ENCODE peak calls at places on chromosomes 1 and 21, in nine cellular contexts. T is Calu3; O is cardiac muscle cell; I is astrocyte of the spinal cord; R is CD8-positive, alpha-beta T cell; Q is nephron progenitor cell; Y is heart left ventricle; W is CD4-positive, alpha-beta T cell; X is choroid plexus epithelial cell. H is an unnamed sample.

GRCh38 chr1:75731881-75732280 is 7.4 kb downstream of the ACADM start:
- DNase-seq in T (no peak), Q (no peak), W (no peak), I (no peak), R (no peak), X (no peak), O (no peak), Y (no peak), H (no peak)

GRCh38 chr1:1066403-1067283 is 7.5 kb downstream of the RNF223 start:
- DNase-seq in O (no peak), T (no peak), R (peak), I (no peak), Q (no peak), W (no peak), X (no peak), Y (no peak), H (no peak)

GRCh38 chr1:231701306-231701705 is 74.7 kb downstream of the DISC1 start:
- DNase-seq in X (peak), R (no peak), Q (no peak), O (no peak), I (peak), Y (no peak), W (no peak), T (no peak), H (no peak)

GRCh38 chr1:151990856-151991198 is 2.8 kb downstream of the S100A10 start:
- DNase-seq in W (no peak), R (no peak), I (peak), Y (peak), T (peak), O (peak), Q (no peak), X (peak), H (no peak)

GRCh38 chr1:106952766-106953165 is 103.7 kb upstream of the PRMT6 start:
- DNase-seq in T (no peak), X (no peak), R (no peak), I (no peak), W (no peak), Y (no peak), O (no peak), Q (no peak), H (no peak)

GRCh38 chr1:32870615-32871363 is at the start of gene FNDC5:
- DNase-seq in Y (no peak), W (no peak), T (peak), R (no peak), I (no peak), X (no peak), O (peak), Q (peak), H (peak)

GRCh38 chr1:154441241-154441888 is 36.2 kb downstream of the IL6R start:
- DNase-seq in R (no peak), Y (no peak), I (no peak), W (no peak), T (no peak), Q (no peak), O (no peak), X (no peak), H (no peak)

GRCh38 chr1:6273380-6273891 is 12.5 kb upstream of the GPR153 start:
- DNase-seq in I (peak), Y (no peak), R (no peak), W (no peak), X (peak), T (peak), O (peak), Q (no peak), H (no peak)

GRCh38 chr1:32255072-32256071 is 4.3 kb downstream of the LCK start:
- DNase-seq in Y (no peak), I (no peak), O (no peak), Q (no peak), T (no peak), R (peak), W (no peak), X (no peak), H (no peak)

GRCh38 chr1:235004840-235005391 is 123.7 kb downstream of the TOMM20 start:
- DNase-seq in I (no peak), T (no peak), X (no peak), O (no peak), W (no peak), Q (no peak), R (no peak), Y (no peak), H (no peak)

GRCh38 chr1:3773572-3774502 is 1.3 kb downstream of the SMIM1 start:
- DNase-seq in W (no peak), I (no peak), R (no peak), O (no peak), X (no peak), T (no peak), Y (no peak), Q (no peak), H (no peak)

GRCh38 chr1:73611681-73612080 is 586.3 kb downstream of the LRRIQ3 start:
- DNase-seq in I (peak), Y (no peak), X (no peak), Q (no peak), O (no peak), T (no peak), W (no peak), R (no peak), H (no peak)

GRCh38 chr1:176529395-176529794 is 66.4 kb downstream of the PAPPA2 start:
- DNase-seq in Y (no peak), O (no peak), X (no peak), T (no peak), Q (no peak), R (no peak), I (no peak), W (no peak), H (no peak)

GRCh38 chr1:102897537-102897936 is 210.8 kb downstream of the COL11A1 start:
- DNase-seq in Y (no peak), W (no peak), R (no peak), Q (no peak), O (peak), X (peak), I (peak), T (no peak), H (no peak)

GRCh38 chr1:113109908-113110554 is 37.0 kb downstream of the LRIG2 start:
- DNase-seq in X (peak), Y (peak), I (peak), T (no peak), W (no peak), Q (no peak), O (peak), R (no peak), H (no peak)

GRCh38 chr21:25638634-25639166 is 358 bp upstream of the JAM2 start:
- DNase-seq in T (no peak), O (peak), Q (no peak), R (no peak), I (peak), Y (no peak), W (no peak), X (peak), H (peak)

GRCh38 chr1:225470691-225471452 is 43.0 kb upstream of the LBR start:
- DNase-seq in O (no peak), X (no peak), W (no peak), I (no peak), Q (no peak), T (no peak), Y (peak), R (no peak), H (no peak)

GRCh38 chr1:187003353-187003752 is 174.6 kb downstream of the PLA2G4A start:
- DNase-seq in Y (no peak), O (no peak), X (no peak), I (no peak), W (no peak), R (no peak), Q (no peak), T (no peak), H (no peak)

GRCh38 chr1:169809370-169810095 is 14.8 kb upstream of the METTL18 start:
- DNase-seq in R (peak), I (peak), Y (no peak), X (peak), W (no peak), Q (peak), O (peak), T (peak), H (peak)

GRCh38 chr21:44375281-44375651 is 21.8 kb downstream of the TRPM2 start:
- DNase-seq in W (no peak), R (peak), Q (no peak), T (no peak), X (no peak), Y (no peak), O (no peak), I (no peak), H (no peak)

GRCh38 chr1:11150326-11150725 is 38.8 kb upstream of the ANGPTL7 start:
- DNase-seq in O (peak), R (no peak), T (no peak), X (no peak), Y (no peak), W (no peak), Q (no peak), I (no peak), H (no peak)

GRCh38 chr1:27664291-27664690 is 7.7 kb downstream of the IFI6 start:
- DNase-seq in X (no peak), R (no peak), Y (no peak), O (no peak), I (no peak), T (no peak), Q (no peak), W (no peak), H (no peak)

GRCh38 chr1:58968360-58968952 is 184.6 kb upstream of the JUN start:
- DNase-seq in R (no peak), I (peak), Q (no peak), T (no peak), Y (peak), O (peak), X (peak), W (no peak), H (peak)

GRCh38 chr21:15212214-15212613 is 147.4 kb upstream of the NRIP1 start:
- DNase-seq in Y (no peak), O (no peak), X (no peak), W (no peak), T (no peak), I (no peak), Q (no peak), R (no peak), H (no peak)

GRCh38 chr1:34742667-34743270 is 12.1 kb upstream of the GJB5 start:
- DNase-seq in W (peak), I (peak), Q (peak), T (peak), R (peak), X (peak), O (peak), Y (peak), H (peak)

GRCh38 chr1:34739613-34740012 is 15.2 kb upstream of the GJB5 start:
- DNase-seq in T (no peak), O (no peak), Q (no peak), W (no peak), X (no peak), Y (no peak), I (no peak), R (no peak), H (no peak)

GRCh38 chr1:34736711-34737110 is 18.1 kb upstream of the GJB5 start:
- DNase-seq in R (no peak), W (no peak), Y (no peak), O (no peak), I (no peak), X (no peak), Q (no peak), T (no peak), H (no peak)

GRCh38 chr1:34743775-34744174 is 11.1 kb upstream of the GJB5 start:
- DNase-seq in T (no peak), O (no peak), R (no peak), Q (no peak), Y (no peak), I (no peak), W (no peak), X (no peak), H (no peak)

DNA sequence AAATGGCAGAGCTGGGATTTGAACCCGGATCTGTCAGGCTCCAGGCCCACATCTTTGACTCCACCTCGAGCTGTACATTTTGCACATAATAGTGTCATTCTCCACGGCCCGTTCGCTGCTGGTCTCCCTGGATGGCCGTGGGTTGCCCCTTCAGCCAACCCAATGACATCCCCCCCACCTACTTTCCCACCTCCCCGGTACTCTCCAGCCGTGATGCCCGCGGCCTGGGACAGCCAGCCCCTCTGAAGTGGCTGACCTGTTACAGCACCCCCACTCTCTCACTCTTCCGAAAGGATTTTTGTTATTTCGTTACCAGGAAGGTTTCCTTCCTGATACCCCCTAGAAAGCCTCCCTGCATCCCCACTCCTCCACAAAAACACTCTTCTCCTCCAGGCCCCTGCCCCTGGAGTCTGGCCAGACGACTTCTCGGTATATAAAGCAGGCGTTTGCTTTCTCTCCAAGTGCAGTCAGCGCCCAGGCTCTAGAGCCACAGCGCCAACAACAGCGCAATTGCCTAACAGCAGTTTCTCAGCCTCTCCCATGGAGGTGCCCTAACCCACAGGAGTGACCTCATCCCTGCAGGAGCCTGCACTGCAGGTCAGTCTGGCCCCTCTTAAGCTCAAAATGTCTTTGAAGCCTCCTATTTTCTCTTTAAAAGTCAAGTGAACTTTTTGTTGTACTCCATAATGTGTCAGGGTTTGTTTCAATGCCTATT is 14.5 kb upstream of the GJB5 start:
- DNase-seq in I (peak), X (peak), T (no peak), Y (no peak), Q (peak), R (no peak), O (peak), W (no peak), H (no peak)
- TF ChIP-seq CTCF in I (no peak), X (no peak), T (no peak), Y (no peak), Q (no peak), R (no peak), O (no peak), W (no peak), H (no peak)

GRCh38 chr1:213884402-213884801 is 103.4 kb upstream of the PROX1 start:
- DNase-seq in T (no peak), W (no peak), X (no peak), Q (no peak), O (no peak), Y (no peak), R (no peak), I (no peak), H (no peak)
- TF ChIP-seq CTCF in T (no peak), W (no peak), X (no peak), Q (no peak), O (no peak), Y (no peak), R (no peak), I (no peak), H (no peak)

DNA sequence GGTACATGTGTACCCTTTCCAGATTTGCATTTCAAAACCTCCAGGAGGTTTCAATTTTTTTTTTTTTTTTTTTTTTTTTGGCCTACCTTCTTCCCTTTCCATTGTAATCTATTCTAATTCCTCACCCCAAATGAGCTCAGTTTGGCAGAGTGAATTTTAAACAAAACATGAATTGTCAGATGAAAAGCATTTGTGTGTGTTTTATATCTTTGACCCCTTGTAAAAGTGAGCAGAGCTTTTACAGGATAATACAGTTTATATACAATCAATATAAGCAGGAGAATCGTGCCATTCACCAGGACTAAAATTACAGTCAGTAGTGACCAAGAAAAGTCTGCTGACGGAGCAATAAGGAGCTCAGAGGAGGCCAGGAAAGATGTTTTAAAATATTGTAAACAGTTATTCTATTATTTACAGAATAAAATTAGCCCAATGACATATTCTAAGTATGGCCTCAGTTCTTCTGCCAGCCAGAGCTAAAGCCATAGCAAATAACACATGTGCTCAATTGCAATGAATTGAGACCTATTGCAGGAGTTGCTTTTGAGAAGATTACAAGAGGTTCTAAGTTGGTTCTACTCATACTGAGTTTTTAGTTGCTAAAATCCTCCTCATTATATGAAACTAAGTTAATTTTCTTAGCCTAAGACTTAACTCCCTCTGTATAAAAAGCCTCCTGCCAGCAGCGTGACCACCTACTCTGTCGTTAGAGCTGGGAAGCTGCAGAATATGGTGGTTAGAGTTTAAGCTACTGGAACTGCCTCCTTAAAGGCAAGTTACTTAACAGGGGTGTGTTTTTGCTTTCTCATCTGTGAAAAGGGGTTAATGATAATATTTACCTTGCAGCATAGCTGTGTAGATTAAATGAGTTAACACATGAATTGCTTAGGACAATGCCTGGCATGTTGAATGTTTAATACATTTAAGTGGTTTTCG is 50.8 kb upstream of the ZNF326 start:
- DNase-seq in Y (no peak), Q (no peak), O (no peak), I (no peak), W (no peak), T (no peak), R (no peak), X (no peak), H (no peak)
- TF ChIP-seq CTCF in Y (no peak), Q (no peak), O (no peak), I (no peak), W (no peak), T (no peak), R (no peak), X (no peak), H (no peak)

DNA sequence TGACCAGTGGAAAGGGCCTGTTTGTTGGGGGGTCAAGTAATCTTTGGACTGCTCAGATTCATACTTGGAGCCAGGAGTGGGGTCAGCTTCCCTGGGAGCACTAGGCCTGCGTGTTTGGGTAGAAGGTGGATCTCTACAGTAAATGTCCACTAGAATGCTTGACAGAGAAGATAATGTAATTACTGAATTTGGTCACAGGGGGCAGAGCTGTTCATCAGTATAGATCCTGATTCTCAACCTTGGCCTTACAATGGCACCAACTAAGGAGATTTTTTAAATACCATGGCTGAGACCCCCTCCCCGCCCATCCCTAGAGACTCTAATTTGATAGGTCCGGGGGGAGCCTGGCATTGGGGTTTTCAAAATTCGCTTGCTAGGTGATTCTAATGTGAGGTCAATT is 217.5 kb upstream of the PLXNA2 start:
- DNase-seq in X (peak), I (no peak), T (no peak), O (no peak), R (no peak), Y (no peak), Q (no peak), W (no peak), H (peak)
- TF ChIP-seq CTCF in X (peak), I (peak), T (peak), O (no peak), R (no peak), Y (no peak), Q (peak), W (no peak), H (peak)

DNA sequence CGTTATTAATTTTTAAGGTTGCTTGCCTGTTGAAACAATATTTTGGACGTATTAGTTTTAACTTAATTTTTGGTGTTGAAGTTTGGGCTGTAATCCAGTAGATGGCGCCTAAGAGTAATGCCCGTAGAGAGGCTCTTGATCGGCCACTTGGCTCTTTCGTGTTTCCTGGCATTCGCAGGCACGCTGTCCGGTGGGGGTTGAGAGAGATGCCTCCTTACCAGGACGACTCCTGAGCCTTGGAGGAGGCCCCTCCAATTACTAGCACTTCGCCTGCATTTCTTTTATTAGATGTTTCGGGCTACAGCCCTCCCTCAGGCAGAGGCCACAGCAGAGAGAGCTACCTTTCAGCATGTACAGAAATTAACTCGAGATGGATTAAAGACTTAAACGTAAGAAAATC is 12.0 kb downstream of the OR2M4 start:
- DNase-seq in I (peak), O (peak), R (peak), W (no peak), X (peak), T (peak), Y (no peak), Q (peak), H (peak)
- TF ChIP-seq CTCF in I (peak), O (peak), R (peak), W (peak), X (peak), T (peak), Y (peak), Q (peak), H (peak)

GRCh38 chr1:171802207-171802606 is 20.7 kb downstream of the METTL13 start:
- DNase-seq in X (no peak), Y (no peak), T (no peak), O (no peak), R (no peak), I (no peak), Q (no peak), W (no peak), H (no peak)
- TF ChIP-seq CTCF in X (no peak), Y (no peak), T (no peak), O (no peak), R (no peak), I (no peak), Q (no peak), W (no peak), H (no peak)

GRCh38 chr1:43366179-43366578 is 1.6 kb downstream of the ELOVL1 start:
- DNase-seq in Y (no peak), Q (no peak), T (peak), R (peak), I (no peak), X (no peak), W (no peak), O (no peak), H (no peak)

GRCh38 chr1:43368646-43369020 is 822 bp upstream of the ELOVL1 start:
- DNase-seq in T (peak), O (no peak), Y (no peak), R (no peak), I (no peak), X (no peak), W (no peak), Q (no peak), H (no peak)

GRCh38 chr1:43367026-43367903 is 546 bp downstream of the ELOVL1 start:
- DNase-seq in I (no peak), Y (no peak), R (peak), W (no peak), X (peak), Q (peak), T (peak), O (no peak), H (peak)

GRCh38 chr1:43366601-43367025 is 1.2 kb downstream of the ELOVL1 start:
- DNase-seq in I (no peak), X (no peak), Q (no peak), O (no peak), R (no peak), Y (no peak), W (no peak), T (no peak), H (no peak)

GRCh38 chr1:43367904-43368645 is at the start of gene ELOVL1:
- DNase-seq in Y (peak), T (peak), X (peak), R (peak), Q (peak), W (peak), I (peak), O (peak), H (peak)
- TF ChIP-seq CTCF in Y (peak), T (no peak), X (peak), R (no peak), Q (no peak), W (no peak), I (peak), O (peak), H (peak)

GRCh38 chr21:39374046-39374445 is 25.2 kb upstream of the HMGN1 start:
- DNase-seq in Q (no peak), W (no peak), O (no peak), Y (no peak), R (no peak), X (no peak), T (no peak), I (no peak), H (no peak)
- TF ChIP-seq CTCF in Q (no peak), W (no peak), O (no peak), Y (no peak), R (no peak), X (no peak), T (no peak), I (no peak), H (no peak)

H was measured in GM20000.